ENCODE peak calls at places on chromosomes 13 and 19, in seven cellular contexts. One of them, this sample, is unnamed.

GRCh38 chr19:56314018-56314583 is 538 bp downstream of the ZSCAN5A start:
- DNase-seq in A549: peak
- DNase-seq in HL-60: no peak
- DNase-seq in K562: no peak
- DNase-seq in GM12878: no peak
- DNase-seq in HCT116: no peak
- DNase-seq in HepG2: peak
- DNase-seq in this sample: no peak

GRCh38 chr13:52036037-52036436 is 11.5 kb downstream of the UTP14C start:
- DNase-seq in A549: no peak
- DNase-seq in HL-60: no peak
- DNase-seq in K562: no peak
- DNase-seq in GM12878: no peak
- DNase-seq in HCT116: no peak
- DNase-seq in HepG2: no peak
- DNase-seq in this sample: no peak

GRCh38 chr19:51098366-51099069 is 9.7 kb downstream of the CTU1 start:
- DNase-seq in A549: no peak
- DNase-seq in HL-60: no peak
- DNase-seq in K562: no peak
- DNase-seq in GM12878: no peak
- DNase-seq in HCT116: no peak
- DNase-seq in HepG2: no peak
- DNase-seq in this sample: no peak

GRCh38 chr13:33073338-33073737 is 57.1 kb downstream of the KL start:
- DNase-seq in A549: no peak
- DNase-seq in HL-60: no peak
- DNase-seq in K562: no peak
- DNase-seq in GM12878: no peak
- DNase-seq in HCT116: no peak
- DNase-seq in HepG2: no peak
- DNase-seq in this sample: no peak

GRCh38 chr19:41700381-41701195 is 7.8 kb upstream of the CEACAM5 start:
- DNase-seq in A549: no peak
- DNase-seq in HL-60: no peak
- DNase-seq in K562: no peak
- DNase-seq in GM12878: no peak
- DNase-seq in HCT116: no peak
- DNase-seq in HepG2: no peak
- DNase-seq in this sample: no peak

GRCh38 chr13:97211986-97212385 is 10.1 kb upstream of the MBNL2 start:
- DNase-seq in A549: no peak
- DNase-seq in HL-60: no peak
- DNase-seq in K562: no peak
- DNase-seq in GM12878: no peak
- DNase-seq in HCT116: no peak
- DNase-seq in HepG2: no peak
- DNase-seq in this sample: no peak

GRCh38 chr19:34051255-34051654 is 121.0 kb upstream of the LSM14A start:
- DNase-seq in A549: no peak
- DNase-seq in HL-60: no peak
- DNase-seq in K562: no peak
- DNase-seq in GM12878: no peak
- DNase-seq in HCT116: no peak
- DNase-seq in HepG2: no peak
- DNase-seq in this sample: no peak

GRCh38 chr19:46015080-46015960 is 7.5 kb downstream of the PGLYRP1 start:
- DNase-seq in A549: peak
- DNase-seq in HL-60: no peak
- DNase-seq in K562: peak
- DNase-seq in GM12878: no peak
- DNase-seq in HCT116: no peak
- DNase-seq in HepG2: no peak
- DNase-seq in this sample: no peak

GRCh38 chr19:55624109-55625003 is at the start of gene ZNF784:
- DNase-seq in A549: peak
- DNase-seq in HL-60: peak
- DNase-seq in K562: peak
- DNase-seq in GM12878: no peak
- DNase-seq in HCT116: peak
- DNase-seq in HepG2: peak
- DNase-seq in this sample: no peak

GRCh38 chr19:33819875-33820781 is 23.5 kb downstream of the KCTD15 start:
- DNase-seq in A549: peak
- DNase-seq in HL-60: peak
- DNase-seq in K562: peak
- DNase-seq in GM12878: no peak
- DNase-seq in HCT116: no peak
- DNase-seq in HepG2: peak
- DNase-seq in this sample: no peak

GRCh38 chr13:45604892-45605291 is 10.6 kb downstream of the ERICH6B start:
- DNase-seq in A549: no peak
- DNase-seq in HL-60: no peak
- DNase-seq in K562: peak
- DNase-seq in GM12878: no peak
- DNase-seq in HCT116: no peak
- DNase-seq in HepG2: no peak
- DNase-seq in this sample: no peak

GRCh38 chr19:50203281-50204080 is at the start of gene MYH14:
- DNase-seq in A549: peak
- DNase-seq in HL-60: no peak
- DNase-seq in K562: peak
- DNase-seq in GM12878: no peak
- DNase-seq in HCT116: peak
- DNase-seq in HepG2: peak
- DNase-seq in this sample: peak

GRCh38 chr19:12145348-12145747 is 5.2 kb upstream of the ZNF20 start:
- DNase-seq in A549: no peak
- DNase-seq in HL-60: no peak
- DNase-seq in K562: no peak
- DNase-seq in GM12878: no peak
- DNase-seq in HCT116: no peak
- DNase-seq in HepG2: no peak
- DNase-seq in this sample: no peak

GRCh38 chr13:106095406-106095805 is 440.1 kb downstream of the EFNB2 start:
- DNase-seq in A549: no peak
- DNase-seq in HL-60: no peak
- DNase-seq in K562: no peak
- DNase-seq in GM12878: no peak
- DNase-seq in HCT116: no peak
- DNase-seq in HepG2: no peak
- DNase-seq in this sample: no peak

GRCh38 chr13:99043700-99044300 is 65.9 kb upstream of the DOCK9 start:
- DNase-seq in A549: no peak
- DNase-seq in HL-60: no peak
- DNase-seq in K562: no peak
- DNase-seq in GM12878: no peak
- DNase-seq in HCT116: no peak
- DNase-seq in HepG2: no peak
- DNase-seq in this sample: no peak

GRCh38 chr13:94480672-94481145 is 1.2 kb upstream of the DCT start:
- DNase-seq in A549: no peak
- DNase-seq in HL-60: peak
- DNase-seq in K562: no peak
- DNase-seq in GM12878: no peak
- DNase-seq in HCT116: no peak
- DNase-seq in HepG2: no peak
- DNase-seq in this sample: no peak

GRCh38 chr13:40275636-40276035 is 390.8 kb downstream of the FOXO1 start:
- DNase-seq in A549: no peak
- DNase-seq in HL-60: no peak
- DNase-seq in K562: no peak
- DNase-seq in GM12878: no peak
- DNase-seq in HCT116: no peak
- DNase-seq in HepG2: no peak
- DNase-seq in this sample: no peak

GRCh38 chr13:101979825-101980224 is 422.0 kb downstream of the FGF14 start:
- DNase-seq in A549: no peak
- DNase-seq in HL-60: no peak
- DNase-seq in K562: no peak
- DNase-seq in GM12878: no peak
- DNase-seq in HCT116: no peak
- DNase-seq in HepG2: no peak
- DNase-seq in this sample: no peak

GRCh38 chr19:44701228-44701627 is 2.3 kb downstream of the CEACAM16 start:
- DNase-seq in A549: no peak
- DNase-seq in HL-60: no peak
- DNase-seq in K562: no peak
- DNase-seq in GM12878: no peak
- DNase-seq in HCT116: no peak
- DNase-seq in HepG2: no peak
- DNase-seq in this sample: no peak

GRCh38 chr19:49106648-49107135 is 7.5 kb upstream of the LIN7B start:
- DNase-seq in A549: peak
- DNase-seq in HL-60: no peak
- DNase-seq in K562: no peak
- DNase-seq in GM12878: no peak
- DNase-seq in HCT116: peak
- DNase-seq in HepG2: peak
- DNase-seq in this sample: no peak

GRCh38 chr19:57587529-57587928 is 3.6 kb downstream of the ZIK1 start:
- DNase-seq in A549: no peak
- DNase-seq in HL-60: no peak
- DNase-seq in K562: no peak
- DNase-seq in GM12878: no peak
- DNase-seq in HCT116: no peak
- DNase-seq in HepG2: no peak
- DNase-seq in this sample: no peak

GRCh38 chr19:51489113-51489512 is 10.8 kb downstream of the CEACAM18 start:
- DNase-seq in A549: no peak
- DNase-seq in HL-60: no peak
- DNase-seq in K562: no peak
- DNase-seq in GM12878: no peak
- DNase-seq in HCT116: no peak
- DNase-seq in HepG2: no peak
- DNase-seq in this sample: no peak

GRCh38 chr13:33080962-33081655 is 64.9 kb downstream of the KL start:
- DNase-seq in A549: no peak
- DNase-seq in HL-60: no peak
- DNase-seq in K562: no peak
- DNase-seq in GM12878: no peak
- DNase-seq in HCT116: no peak
- DNase-seq in HepG2: no peak
- DNase-seq in this sample: no peak

GRCh38 chr19:10238172-10238783 is 7.1 kb upstream of the S1PR2 start:
- DNase-seq in A549: peak
- DNase-seq in HL-60: no peak
- DNase-seq in K562: no peak
- DNase-seq in GM12878: no peak
- DNase-seq in HCT116: no peak
- DNase-seq in HepG2: peak
- DNase-seq in this sample: no peak

GRCh38 chr13:99086869-99087129 is 108.9 kb upstream of the DOCK9 start:
- DNase-seq in A549: peak
- DNase-seq in HL-60: no peak
- DNase-seq in K562: no peak
- DNase-seq in GM12878: no peak
- DNase-seq in HCT116: no peak
- DNase-seq in HepG2: no peak
- DNase-seq in this sample: no peak

GRCh38 chr13:51057931-51058330 is 53.1 kb downstream of the C13orf42 start:
- DNase-seq in A549: no peak
- DNase-seq in HL-60: no peak
- DNase-seq in K562: no peak
- DNase-seq in GM12878: no peak
- DNase-seq in HCT116: no peak
- DNase-seq in HepG2: no peak
- DNase-seq in this sample: no peak

GRCh38 chr19:1324792-1325567 is 39.3 kb downstream of the EFNA2 start:
- DNase-seq in A549: peak
- DNase-seq in HL-60: peak
- DNase-seq in K562: peak
- DNase-seq in GM12878: no peak
- DNase-seq in HCT116: peak
- DNase-seq in HepG2: peak
- DNase-seq in this sample: no peak

GRCh38 chr13:50948576-50948975 is 39.0 kb downstream of the RNASEH2B start:
- DNase-seq in A549: no peak
- DNase-seq in HL-60: no peak
- DNase-seq in K562: no peak
- DNase-seq in GM12878: no peak
- DNase-seq in HCT116: no peak
- DNase-seq in HepG2: no peak
- DNase-seq in this sample: no peak

GRCh38 chr13:47903836-47904235 is 97.2 kb downstream of the SUCLA2 start:
- DNase-seq in A549: no peak
- DNase-seq in HL-60: no peak
- DNase-seq in K562: no peak
- DNase-seq in GM12878: no peak
- DNase-seq in HCT116: no peak
- DNase-seq in HepG2: no peak
- DNase-seq in this sample: no peak

GRCh38 chr19:15109768-15110417 is 2.7 kb downstream of the SYDE1 start:
- DNase-seq in A549: no peak
- DNase-seq in HL-60: no peak
- DNase-seq in K562: no peak
- DNase-seq in GM12878: no peak
- DNase-seq in HCT116: no peak
- DNase-seq in HepG2: no peak
- DNase-seq in this sample: no peak

GRCh38 chr19:4375620-4376228 is 24.6 kb downstream of the SH3GL1 start:
- DNase-seq in A549: no peak
- DNase-seq in HL-60: peak
- DNase-seq in K562: peak
- DNase-seq in GM12878: peak
- DNase-seq in HCT116: no peak
- DNase-seq in HepG2: peak
- DNase-seq in this sample: no peak
- TF ChIP-seq REST in A549: no peak
- TF ChIP-seq REST in HL-60: no peak
- TF ChIP-seq REST in K562: no peak
- TF ChIP-seq REST in GM12878: no peak
- TF ChIP-seq REST in HCT116: no peak
- TF ChIP-seq REST in HepG2: no peak
- TF ChIP-seq REST in this sample: no peak

GRCh38 chr13:71677114-71677513 is 189.9 kb downstream of the DACH1 start:
- DNase-seq in A549: no peak
- DNase-seq in HL-60: no peak
- DNase-seq in K562: no peak
- DNase-seq in GM12878: no peak
- DNase-seq in HCT116: no peak
- DNase-seq in HepG2: no peak
- DNase-seq in this sample: no peak
- TF ChIP-seq REST in A549: no peak
- TF ChIP-seq REST in HL-60: no peak
- TF ChIP-seq REST in K562: no peak
- TF ChIP-seq REST in GM12878: no peak
- TF ChIP-seq REST in HCT116: no peak
- TF ChIP-seq REST in HepG2: no peak
- TF ChIP-seq REST in this sample: no peak

GRCh38 chr19:7400815-7401214 is 52.1 kb downstream of the ARHGEF18 start:
- DNase-seq in A549: no peak
- DNase-seq in HL-60: no peak
- DNase-seq in K562: no peak
- DNase-seq in GM12878: no peak
- DNase-seq in HCT116: no peak
- DNase-seq in HepG2: no peak
- DNase-seq in this sample: no peak
- TF ChIP-seq REST in A549: no peak
- TF ChIP-seq REST in HL-60: no peak
- TF ChIP-seq REST in K562: no peak
- TF ChIP-seq REST in GM12878: no peak
- TF ChIP-seq REST in HCT116: no peak
- TF ChIP-seq REST in HepG2: no peak
- TF ChIP-seq REST in this sample: no peak

GRCh38 chr19:37986048-37986750 is 79.2 kb downstream of the SIPA1L3 start:
- DNase-seq in A549: no peak
- DNase-seq in HL-60: no peak
- DNase-seq in K562: no peak
- DNase-seq in GM12878: no peak
- DNase-seq in HCT116: no peak
- DNase-seq in HepG2: no peak
- DNase-seq in this sample: no peak
- TF ChIP-seq REST in A549: no peak
- TF ChIP-seq REST in HL-60: no peak
- TF ChIP-seq REST in K562: no peak
- TF ChIP-seq REST in GM12878: no peak
- TF ChIP-seq REST in HCT116: no peak
- TF ChIP-seq REST in HepG2: no peak
- TF ChIP-seq REST in this sample: no peak

This sample was measured in Panc1.